ENCODE peak calls at places on chromosomes 11 and 22, in six cellular contexts. Z, N, T, P, I and X are unnamed samples.
A peak's percentile ranks its signal among the peaks of the same experiment; 100 is the strongest.

GRCh38 chr22:47199261-47199948 is 437.0 kb downstream of the TBC1D22A start:
- DNase-seq in Z (no peak), N (no peak), T (no peak), P (no peak), I (no peak), X (no peak)

GRCh38 chr11:5611627-5612026 is 13.2 kb upstream of the TRIM34 start:
- DNase-seq in Z (no peak), N (no peak), T (no peak), P (no peak), I (no peak), X (no peak)

GRCh38 chr22:49571326-49571725 is 256.3 kb downstream of the BRD1 start:
- DNase-seq in Z (no peak), N (no peak), T (no peak), P (no peak), I (no peak), X (no peak)

GRCh38 chr11:28384418-28384817 is 276.2 kb downstream of the METTL15 start:
- DNase-seq in Z (peak; percentile 57), N (peak; percentile 95), T (no peak), P (no peak), I (peak; percentile 99), X (peak; percentile 90)

GRCh38 chr22:40001800-40002577 is 7.2 kb downstream of the FAM83F start:
- DNase-seq in Z (no peak), N (no peak), T (no peak), P (no peak), I (no peak), X (no peak)

GRCh38 chr22:23796461-23796860 is 9.7 kb downstream of the SMARCB1 start:
- DNase-seq in Z (no peak), N (no peak), T (no peak), P (no peak), I (no peak), X (no peak)

GRCh38 chr22:21937041-21937820 is 15.4 kb downstream of the PPM1F start:
- DNase-seq in Z (no peak), N (no peak), T (no peak), P (no peak), I (no peak), X (no peak)

GRCh38 chr11:9158898-9159391 is 67.5 kb upstream of the SCUBE2 start:
- DNase-seq in Z (no peak), N (peak; percentile 36), T (no peak), P (no peak), I (peak; percentile 47), X (no peak)

GRCh38 chr11:13277719-13278619 is at the start of gene BMAL1:
- DNase-seq in Z (no peak), N (no peak), T (peak; percentile 26), P (peak; percentile 39), I (no peak), X (no peak)

GRCh38 chr11:45725776-45726606 is 60.6 kb upstream of the CHST1 start:
- DNase-seq in Z (no peak), N (no peak), T (no peak), P (no peak), I (no peak), X (no peak)

GRCh38 chr11:107720305-107720775 is 8.5 kb upstream of the SLN start:
- DNase-seq in Z (no peak), N (no peak), T (no peak), P (no peak), I (no peak), X (no peak)

GRCh38 chr11:35792148-35792845 is 129.7 kb downstream of the TRIM44 start:
- DNase-seq in Z (no peak), N (no peak), T (no peak), P (no peak), I (no peak), X (no peak)

GRCh38 chr22:17968126-17968525 is 56.2 kb downstream of the MICAL3 start:
- DNase-seq in Z (no peak), N (no peak), T (no peak), P (no peak), I (no peak), X (no peak)

GRCh38 chr11:406796-407650 is 7.8 kb downstream of the SIGIRR start:
- DNase-seq in Z (no peak), N (peak; percentile 82), T (peak; percentile 84), P (peak; percentile 81), I (peak; percentile 71), X (no peak)

GRCh38 chr11:97722721-97723120 is 1298.0 kb upstream of the CNTN5 start:
- DNase-seq in Z (no peak), N (peak; percentile 34), T (no peak), P (peak; percentile 18), I (no peak), X (no peak)

GRCh38 chr11:77130763-77131513 is 2.9 kb downstream of the MYO7A start:
- DNase-seq in Z (no peak), N (peak; percentile 57), T (no peak), P (no peak), I (no peak), X (no peak)

GRCh38 chr11:65277878-65278277 is 16.1 kb downstream of the POLA2 start:
- DNase-seq in Z (no peak), N (no peak), T (no peak), P (no peak), I (no peak), X (no peak)

GRCh38 chr22:36227396-36227795 is 11.9 kb downstream of the APOL2 start:
- DNase-seq in Z (no peak), N (no peak), T (no peak), P (no peak), I (no peak), X (no peak)

GRCh38 chr11:68924073-68924925 is 20.6 kb downstream of the IGHMBP2 start:
- DNase-seq in Z (no peak), N (peak; percentile 42), T (no peak), P (no peak), I (no peak), X (no peak)

GRCh38 chr11:116916872-116917271 is 79.5 kb upstream of the APOA1 start:
- DNase-seq in Z (no peak), N (no peak), T (no peak), P (no peak), I (no peak), X (no peak)

GRCh38 chr11:33742249-33742851 is 6.1 kb upstream of the CD59 start:
- DNase-seq in Z (no peak), N (peak; percentile 66), T (no peak), P (no peak), I (no peak), X (no peak)

GRCh38 chr22:50191041-50191740 is 5.5 kb downstream of the TRABD start:
- DNase-seq in Z (no peak), N (no peak), T (peak; percentile 59), P (no peak), I (no peak), X (no peak)

GRCh38 chr22:26322179-26322905 is 106.7 kb upstream of the ASPHD2 start:
- DNase-seq in Z (peak; percentile 88), N (peak; percentile 13), T (no peak), P (no peak), I (peak; percentile 71), X (peak; percentile 98)

GRCh38 chr11:58567889-58568512 is 7.7 kb downstream of the LPXN start:
- DNase-seq in Z (no peak), N (peak; percentile 78), T (peak; percentile 61), P (peak; percentile 69), I (peak; percentile 66), X (no peak)

GRCh38 chr11:44014968-44015623 is 32.7 kb upstream of the ACCSL start:
- DNase-seq in Z (no peak), N (peak; percentile 34), T (no peak), P (no peak), I (peak; percentile 29), X (no peak)

GRCh38 chr11:81331611-81332205 is 1402.0 kb downstream of the FAM181B start:
- DNase-seq in Z (no peak), N (no peak), T (no peak), P (no peak), I (no peak), X (no peak)

GRCh38 chr11:71384561-71384960 is 63.6 kb downstream of the DHCR7 start:
- DNase-seq in Z (no peak), N (no peak), T (no peak), P (no peak), I (no peak), X (no peak)

GRCh38 chr22:38086001-38086845 is 2.2 kb upstream of the SLC16A8 start:
- DNase-seq in Z (no peak), N (no peak), T (no peak), P (no peak), I (no peak), X (no peak)

GRCh38 chr11:71181566-71181965 is 70.8 kb downstream of the SHANK2 start:
- DNase-seq in Z (no peak), N (no peak), T (no peak), P (no peak), I (no peak), X (no peak)

GRCh38 chr11:33177676-33178336 is 16.5 kb upstream of the CSTF3 start:
- DNase-seq in Z (no peak), N (no peak), T (no peak), P (no peak), I (no peak), X (no peak)

GRCh38 chr11:106186630-106187029 is 109.2 kb downstream of the AASDHPPT start:
- DNase-seq in Z (no peak), N (no peak), T (no peak), P (no peak), I (no peak), X (no peak)

GRCh38 chr22:42519544-42520237 is at the start of gene RRP7A:
- DNase-seq in Z (peak; percentile 10), N (peak; percentile 68), T (peak; percentile 82), P (peak; percentile 83), I (peak; percentile 29), X (no peak)

GRCh38 chr11:69820441-69820840 is 1.2 kb upstream of the FGF3 start:
- DNase-seq in Z (no peak), N (no peak), T (no peak), P (no peak), I (no peak), X (no peak)

GRCh38 chr11:8018742-8019631 is 31.9 kb downstream of the EIF3F start:
- DNase-seq in Z (peak; percentile 32), N (peak; percentile 51), T (peak; percentile 48), P (peak; percentile 74), I (peak; percentile 48), X (no peak)

GRCh38 chr22:32660292-32660691 is 141.2 kb upstream of the TIMP3 start:
- DNase-seq in Z (peak; percentile 32), N (peak; percentile 76), T (peak; percentile 12), P (peak; percentile 78), I (peak; percentile 47), X (no peak)

GRCh38 chr11:2220173-2220771 is 48.7 kb upstream of the TH start:
- DNase-seq in Z (no peak), N (no peak), T (no peak), P (no peak), I (no peak), X (no peak)

GRCh38 chr22:24517446-24517845 is 22.3 kb downstream of the UPB1 start:
- DNase-seq in Z (no peak), N (no peak), T (no peak), P (no peak), I (no peak), X (no peak)